ENCODE peak calls at places on chromosomes 3 and 15, in eight cellular contexts. I is Karpas-422; U is effector memory CD4-positive, alpha-beta T cell; B is esophagus squamous epithelium; O is mammary epithelial cell; K is caudate nucleus; P is breast epithelium; V is body of pancreas. H is an unnamed sample.

GRCh38 chr15:51244366-51244977 is 93.9 kb downstream of the CYP19A1 start:
- DNase-seq in I (no peak), U (no peak), B (no peak), O (no peak), K (no peak), P (no peak), V (no peak), H (no peak)

GRCh38 chr3:94529821-94530220 is 467.0 kb downstream of the NSUN3 start:
- DNase-seq in I (no peak), U (no peak), B (no peak), O (no peak), K (no peak), P (no peak), V (no peak), H (no peak)

GRCh38 chr15:98611808-98612207 is 36.5 kb upstream of the IGF1R start:
- DNase-seq in I (no peak), U (no peak), B (no peak), O (no peak), K (no peak), P (peak; percentile 8), V (peak; percentile 77), H (no peak)

GRCh38 chr3:2967851-2968250 is 142.3 kb downstream of the IL5RA start:
- DNase-seq in I (no peak), U (no peak), B (no peak), O (no peak), K (no peak), P (no peak), V (no peak), H (no peak)

GRCh38 chr3:111735271-111735758 is 123.8 kb upstream of the PHLDB2 start:
- DNase-seq in I (no peak), U (no peak), B (no peak), O (peak; percentile 93), K (no peak), P (no peak), V (peak; percentile 49), H (no peak)

GRCh38 chr3:101466465-101467309 is 46.3 kb downstream of the SENP7 start:
- DNase-seq in I (peak; percentile 38), U (no peak), B (no peak), O (no peak), K (no peak), P (no peak), V (peak; percentile 15), H (peak; percentile 22)

GRCh38 chr15:30059771-30060170 is 23.0 kb upstream of the GOLGA8J start:
- DNase-seq in I (no peak), U (no peak), B (no peak), O (no peak), K (no peak), P (no peak), V (no peak), H (no peak)

GRCh38 chr15:89184367-89184766 is 37.0 kb downstream of the RLBP1 start:
- DNase-seq in I (no peak), U (no peak), B (no peak), O (no peak), K (no peak), P (no peak), V (peak; percentile 65), H (no peak)

GRCh38 chr3:11566916-11567315 is 76.8 kb downstream of the VGLL4 start:
- DNase-seq in I (no peak), U (no peak), B (no peak), O (no peak), K (no peak), P (no peak), V (no peak), H (no peak)

GRCh38 chr3:25604107-25604805 is 60.5 kb downstream of the TOP2B start:
- DNase-seq in I (no peak), U (no peak), B (no peak), O (peak; percentile 71), K (no peak), P (no peak), V (no peak), H (no peak)
- H3K27ac ChIP-seq in I (no peak overlapping the region), U (no peak overlapping the region), B (no peak overlapping the region), O (no peak overlapping the region), K (no peak overlapping the region), P (peak overlapping the region; percentile 13), V (no peak overlapping the region), H (no peak overlapping the region)

GRCh38 chr15:67185621-67186225 is 68.7 kb downstream of the AAGAB start:
- DNase-seq in I (no peak), U (no peak), B (no peak), O (peak; percentile 56), K (no peak), P (no peak), V (no peak), H (no peak)
- H3K27ac ChIP-seq in I (no peak overlapping the region), U (no peak overlapping the region), B (peak overlapping the region; percentile 73), O (no peak overlapping the region), K (no peak overlapping the region), P (peak overlapping the region; percentile 68), V (peak overlapping the region; percentile 34), H (peak overlapping the region; percentile 71)

GRCh38 chr3:66401157-66401550 is 99.7 kb downstream of the LRIG1 start:
- DNase-seq in I (no peak), U (no peak), B (no peak), O (no peak), K (no peak), P (no peak), V (no peak), H (no peak)
- H3K27ac ChIP-seq in I (no peak overlapping the region), U (no peak overlapping the region), B (no peak overlapping the region), O (no peak overlapping the region), K (no peak overlapping the region), P (peak overlapping the region; percentile 50), V (peak overlapping the region; percentile 42), H (no peak overlapping the region)

DNA sequence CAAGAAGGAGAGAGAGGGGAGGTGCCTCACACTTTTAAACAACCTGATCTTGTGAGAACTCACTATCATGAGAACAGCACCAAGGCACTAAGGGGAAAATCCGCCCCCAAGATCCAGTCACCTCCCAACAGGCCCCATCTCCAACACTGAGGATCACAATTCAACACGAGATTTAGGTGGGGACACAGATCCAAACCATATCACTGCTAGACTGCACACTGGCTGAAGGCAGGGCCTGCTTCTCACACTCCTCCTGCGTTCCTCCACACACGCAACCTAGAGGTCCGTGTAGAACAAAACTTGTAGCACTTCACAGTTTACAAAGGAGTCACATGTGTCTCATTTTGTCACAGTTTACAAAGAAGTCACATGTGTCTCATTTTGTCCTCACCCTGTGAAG is 97.8 kb downstream of the DAPK2 start:
- DNase-seq in I (no peak), U (no peak), B (no peak), O (no peak), K (no peak), P (no peak), V (no peak), H (no peak)
- H3K27ac ChIP-seq in I (no peak overlapping the region), U (no peak overlapping the region), B (no peak overlapping the region), O (no peak overlapping the region), K (no peak overlapping the region), P (no peak overlapping the region), V (no peak overlapping the region), H (no peak overlapping the region)

GRCh38 chr3:123765475-123766166 is 118.5 kb downstream of the MYLK start:
- DNase-seq in I (no peak), U (no peak), B (no peak), O (no peak), K (no peak), P (no peak), V (no peak), H (no peak)
- H3K27ac ChIP-seq in I (no peak overlapping the region), U (no peak overlapping the region), B (no peak overlapping the region), O (no peak overlapping the region), K (no peak overlapping the region), P (peak overlapping the region; percentile 90), V (no peak overlapping the region), H (no peak overlapping the region)

DNA sequence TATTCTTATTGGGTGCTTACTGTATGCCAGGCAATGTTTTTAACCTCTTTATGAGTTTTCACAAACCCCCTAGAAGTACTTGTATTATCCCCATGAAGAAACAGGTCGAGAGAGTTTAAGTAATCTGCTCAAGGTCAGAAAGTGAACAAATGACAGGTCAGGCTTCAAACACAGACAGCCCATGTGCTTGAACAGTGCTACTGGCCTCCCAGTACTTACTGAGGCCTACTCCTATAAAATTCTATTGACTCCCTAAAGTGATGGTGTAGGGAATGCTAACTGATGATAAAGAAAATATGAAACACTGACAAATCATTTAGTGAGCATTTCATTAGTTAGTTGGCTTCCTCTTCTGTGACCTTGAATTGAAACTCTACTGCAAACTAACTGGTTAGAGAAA is 4.2 kb upstream of the CNBP start:
- DNase-seq in I (no peak), U (no peak), B (no peak), O (no peak), K (no peak), P (no peak), V (no peak), H (no peak)
- H3K27ac ChIP-seq in I (no peak overlapping the region), U (no peak overlapping the region), B (no peak overlapping the region), O (no peak overlapping the region), K (no peak overlapping the region), P (no peak overlapping the region), V (peak overlapping the region; percentile 27), H (no peak overlapping the region)

DNA sequence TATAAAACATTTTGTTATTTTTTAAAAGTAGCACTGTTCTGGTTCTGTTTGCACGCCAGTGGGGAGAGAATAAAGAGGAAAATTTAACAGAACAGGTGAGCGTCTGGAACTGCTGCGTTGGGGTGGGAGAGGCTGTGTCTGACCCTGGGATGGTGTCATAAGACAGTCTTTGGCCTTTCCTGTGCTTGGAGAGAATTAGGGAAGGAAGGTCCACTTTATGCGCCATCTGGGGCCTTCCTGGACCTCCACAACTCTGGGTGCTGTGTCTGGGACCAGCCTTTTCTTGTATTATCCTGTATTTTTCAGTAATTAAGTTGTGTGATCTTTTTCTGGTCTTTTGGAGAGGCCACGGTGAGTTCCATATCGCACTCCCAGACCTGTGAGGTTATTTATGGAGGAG is 3.3 kb downstream of the FAM43A start:
- DNase-seq in I (no peak), U (no peak), B (no peak), O (no peak), K (no peak), P (no peak), V (no peak), H (no peak)
- H3K27ac ChIP-seq in I (peak overlapping the region; percentile 93), U (no peak overlapping the region), B (peak overlapping the region; percentile 88), O (no peak overlapping the region), K (no peak overlapping the region), P (peak overlapping the region; percentile 91), V (no peak overlapping the region), H (peak overlapping the region; percentile 33)

DNA sequence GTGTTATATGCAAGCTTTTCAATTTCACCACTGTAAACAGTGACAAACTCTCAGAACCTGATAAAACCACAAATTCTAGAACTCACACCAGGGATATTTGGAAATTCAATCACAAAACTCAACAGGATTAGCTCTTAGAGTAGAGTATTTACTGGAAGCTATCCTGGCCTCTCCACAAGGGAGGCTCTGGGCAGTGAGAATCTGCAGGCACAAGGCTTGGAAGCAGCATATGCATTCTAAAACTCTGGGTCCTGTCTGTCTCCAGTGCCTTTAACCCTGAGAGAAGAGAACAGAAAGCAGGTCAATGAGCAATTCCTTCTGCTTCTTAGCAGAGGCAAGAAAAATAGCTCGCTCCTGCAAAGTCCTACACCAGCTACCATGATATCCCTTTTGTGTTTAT is 23.4 kb downstream of the PLSCR4 start:
- DNase-seq in I (no peak), U (no peak), B (no peak), O (no peak), K (no peak), P (no peak), V (no peak), H (no peak)
- H3K27ac ChIP-seq in I (no peak overlapping the region), U (no peak overlapping the region), B (no peak overlapping the region), O (no peak overlapping the region), K (no peak overlapping the region), P (no peak overlapping the region), V (no peak overlapping the region), H (peak overlapping the region; percentile 21)

GRCh38 chr15:64247535-64247905 is 84.7 kb upstream of the PPIB start:
- DNase-seq in I (no peak), U (no peak), B (no peak), O (no peak), K (no peak), P (no peak), V (no peak), H (no peak)
- H3K27ac ChIP-seq in I (no peak overlapping the region), U (no peak overlapping the region), B (peak overlapping the region; percentile 78), O (peak overlapping the region; percentile 96), K (peak overlapping the region; percentile 65), P (peak overlapping the region; percentile 75), V (peak overlapping the region; percentile 59), H (no peak overlapping the region)

H was measured in thyroid gland.